ENCODE peak calls at places on chromosomes 4 and X, in six cellular contexts. U, N, H, M, P and V are unnamed samples.

GRCh38 chr4:71938776-71939175 is 93.0 kb upstream of the NPFFR2 start:
- DNase-seq in U (no peak), N (no peak), H (peak; percentile 8), M (no peak), P (no peak), V (no peak)

GRCh38 chr4:158535130-158535614 is 13.5 kb downstream of the RXFP1 start:
- DNase-seq in U (no peak), N (no peak), H (peak; percentile 66), M (no peak), P (peak; percentile 86), V (no peak)

GRCh38 chr4:37735578-37735977 is 49.4 kb upstream of the RELL1 start:
- DNase-seq in U (no peak), N (no peak), H (no peak), M (no peak), P (no peak), V (no peak)

GRCh38 chr4:173531085-173531965 is 1.3 kb upstream of the HAND2 start:
- DNase-seq in U (no peak), N (no peak), H (no peak), M (no peak), P (no peak), V (no peak)

GRCh38 chrX:130120321-130120731 is 10.0 kb upstream of the ELF4 start:
- DNase-seq in U (no peak), N (peak; percentile 51), H (no peak), M (no peak), P (no peak), V (no peak)

GRCh38 chr4:13833171-13833804 is 205.8 kb upstream of the BOD1L1 start:
- DNase-seq in U (no peak), N (no peak), H (no peak), M (no peak), P (no peak), V (no peak)

GRCh38 chrX:129576539-129576938 is 36.5 kb downstream of the OCRL start:
- DNase-seq in U (no peak), N (no peak), H (no peak), M (no peak), P (no peak), V (no peak)

GRCh38 chrX:143635915-143636314 is at the start of gene SLITRK4:
- DNase-seq in U (no peak), N (no peak), H (no peak), M (no peak), P (no peak), V (no peak)

GRCh38 chr4:6035786-6036185 is 17.6 kb upstream of the C4orf50 start:
- DNase-seq in U (no peak), N (no peak), H (no peak), M (no peak), P (no peak), V (no peak)

GRCh38 chrX:82218361-82218760 is 1016.5 kb downstream of the SH3BGRL start:
- DNase-seq in U (peak; percentile 3), N (no peak), H (peak; percentile 1), M (peak; percentile 28), P (peak; percentile 40), V (no peak)

GRCh38 chr4:22962186-22962786 is 269.5 kb downstream of the GBA3 start:
- DNase-seq in U (no peak), N (no peak), H (peak; percentile 39), M (peak; percentile 2), P (no peak), V (no peak)

GRCh38 chr4:112099701-112100289 is 45.5 kb upstream of the FAM241A start:
- DNase-seq in U (peak; percentile 7), N (peak; percentile 48), H (peak; percentile 84), M (no peak), P (peak; percentile 73), V (no peak)

GRCh38 chrX:1453390-1453783 is 678 bp upstream of the ASMTL start:
- DNase-seq in U (no peak), N (no peak), H (peak; percentile 72), M (no peak), P (no peak), V (peak; percentile 81)

GRCh38 chrX:154799554-154800348 is 5.5 kb downstream of the MPP1 start:
- DNase-seq in U (peak; percentile 77), N (no peak), H (no peak), M (no peak), P (peak; percentile 73), V (no peak)

GRCh38 chr4:169934794-169935400 is 91.3 kb downstream of the MFAP3L start:
- DNase-seq in U (no peak), N (no peak), H (no peak), M (no peak), P (no peak), V (no peak)

GRCh38 chr4:179624768-179625181 is 2182.5 kb upstream of the AGA start:
- DNase-seq in U (no peak), N (no peak), H (no peak), M (no peak), P (no peak), V (no peak)

GRCh38 chr4:69054578-69055200 is 41.6 kb upstream of the UGT2B7 start:
- DNase-seq in U (no peak), N (no peak), H (peak; percentile 88), M (no peak), P (peak; percentile 95), V (no peak)

GRCh38 chr4:142663828-142664227 is 182.3 kb downstream of the INPP4B start:
- DNase-seq in U (no peak), N (no peak), H (peak; percentile 27), M (no peak), P (no peak), V (no peak)

GRCh38 chrX:9189286-9189685 is 155.4 kb upstream of the FAM9B start:
- DNase-seq in U (no peak), N (no peak), H (no peak), M (no peak), P (peak; percentile 1), V (no peak)

GRCh38 chrX:31609130-31609529 is 537.3 kb upstream of the FTHL17 start:
- DNase-seq in U (no peak), N (no peak), H (peak; percentile 72), M (no peak), P (peak; percentile 78), V (no peak)

GRCh38 chrX:27336466-27337091 is 126.6 kb downstream of the PPP4R3C start:
- DNase-seq in U (no peak), N (no peak), H (peak; percentile 0), M (no peak), P (peak; percentile 30), V (no peak)

GRCh38 chrX:144681501-144681900 is 565.8 kb upstream of the SPANXN1 start:
- DNase-seq in U (no peak), N (no peak), H (peak; percentile 48), M (no peak), P (no peak), V (no peak)

GRCh38 chrX:12825801-12826200 is 34.6 kb downstream of the PRPS2 start:
- DNase-seq in U (no peak), N (no peak), H (no peak), M (no peak), P (peak; percentile 67), V (no peak)

GRCh38 chr4:73673286-73673685 is 53.0 kb upstream of the RASSF6 start:
- DNase-seq in U (no peak), N (no peak), H (no peak), M (no peak), P (no peak), V (no peak)

GRCh38 chrX:54446084-54446483 is 5.9 kb downstream of the TSR2 start:
- DNase-seq in U (no peak), N (no peak), H (no peak), M (no peak), P (no peak), V (no peak)